ENCODE peak calls at places on chromosome X, in nine cellular contexts. I is vagina, S is IMR-90, N is A549, C is breast epithelium, W is lower leg skin, V is right lobe of liver, R is H54, B is HCT116. E is an unnamed sample.

GRCh38 chrX:11867610-11868345 is 109.7 kb downstream of the MSL3 start:
- DNase-seq in B (no peak), R (no peak), N (no peak), C (no peak), V (no peak), I (no peak), W (no peak), S (no peak), E (no peak)

GRCh38 chrX:11789809-11790208 is 31.8 kb downstream of the MSL3 start:
- DNase-seq in R (no peak), S (no peak), I (no peak), B (no peak), V (no peak), C (no peak), N (no peak), W (no peak), E (no peak)

GRCh38 chrX:7019555-7019954 is 128.0 kb upstream of the STS start:
- DNase-seq in V (no peak), C (no peak), I (no peak), S (no peak), N (no peak), R (no peak), B (no peak), W (no peak), E (no peak)

GRCh38 chrX:150324035-150324728 is 38.9 kb upstream of the MAMLD1 start:
- DNase-seq in N (peak), W (no peak), V (no peak), C (no peak), R (peak), I (no peak), B (peak), S (peak), E (no peak)

GRCh38 chrX:3136161-3136961 is 95.1 kb downstream of the ARSF start:
- DNase-seq in V (no peak), N (no peak), I (no peak), B (no peak), W (no peak), S (no peak), R (no peak), C (no peak), E (no peak)

GRCh38 chrX:108439961-108440696 is 491 bp downstream of the COL4A5 start:
- DNase-seq in C (no peak), W (no peak), B (no peak), V (no peak), I (no peak), S (peak), R (peak), N (peak), E (peak)

GRCh38 chrX:104137496-104137895 is 19.3 kb downstream of the SLC25A53 start:
- DNase-seq in R (no peak), S (no peak), B (peak), C (no peak), I (no peak), W (no peak), V (no peak), N (no peak), E (peak)

GRCh38 chrX:45518552-45518951 is 317.9 kb upstream of the DIPK2B start:
- DNase-seq in N (no peak), S (no peak), W (no peak), R (no peak), I (no peak), B (no peak), C (no peak), V (no peak), E (no peak)

GRCh38 chrX:53093177-53093655 is 726 bp upstream of the KANTR start:
- DNase-seq in S (peak), R (no peak), I (no peak), W (peak), C (peak), N (peak), B (peak), V (peak), E (peak)

GRCh38 chrX:47221756-47222155 is 3.3 kb downstream of the CDK16 start:
- DNase-seq in I (no peak), W (no peak), B (no peak), S (no peak), R (no peak), N (no peak), C (no peak), V (no peak), E (no peak)

GRCh38 chrX:17627026-17627425 is 110.3 kb upstream of the SCML1 start:
- DNase-seq in S (no peak), I (no peak), W (no peak), R (no peak), N (no peak), V (no peak), C (no peak), B (no peak), E (no peak)

GRCh38 chrX:103378990-103379389 is 2.7 kb downstream of the BEX3 start:
- DNase-seq in W (no peak), C (no peak), R (no peak), I (no peak), S (peak), B (no peak), N (no peak), V (no peak), E (no peak)

GRCh38 chrX:140503230-140503585 is 1.7 kb downstream of the SOX3 start:
- DNase-seq in R (no peak), N (no peak), C (no peak), B (no peak), I (no peak), V (no peak), S (no peak), W (no peak), E (no peak)

GRCh38 chrX:18146954-18147353 is 73.7 kb downstream of the BEND2 start:
- DNase-seq in W (no peak), C (no peak), N (no peak), B (no peak), S (peak), R (peak), I (no peak), V (no peak), E (peak)

GRCh38 chrX:150926304-150926703 is 27.8 kb upstream of the CD99L2 start:
- DNase-seq in R (no peak), W (no peak), I (no peak), N (no peak), B (no peak), C (no peak), V (no peak), S (no peak), E (no peak)

GRCh38 chrX:102067966-102068723 is 57.3 kb upstream of the TCEAL2 start:
- DNase-seq in W (no peak), R (no peak), S (peak), V (no peak), N (peak), I (no peak), B (no peak), C (no peak), E (peak)

GRCh38 chrX:63656871-63657580 is 128.0 kb downstream of the ARHGEF9 start:
- DNase-seq in V (no peak), R (peak), B (no peak), W (no peak), S (peak), I (no peak), N (no peak), C (no peak), E (no peak)

GRCh38 chrX:15299945-15300851 is 15.2 kb downstream of the ASB11 start:
- DNase-seq in S (peak), W (no peak), R (no peak), I (no peak), B (no peak), C (no peak), N (peak), V (no peak), E (peak)

GRCh38 chrX:10722804-10723364 is 102.5 kb upstream of the MID1 start:
- DNase-seq in R (peak), S (peak), I (no peak), W (peak), V (peak), N (peak), C (peak), B (peak), E (peak)

DNA sequence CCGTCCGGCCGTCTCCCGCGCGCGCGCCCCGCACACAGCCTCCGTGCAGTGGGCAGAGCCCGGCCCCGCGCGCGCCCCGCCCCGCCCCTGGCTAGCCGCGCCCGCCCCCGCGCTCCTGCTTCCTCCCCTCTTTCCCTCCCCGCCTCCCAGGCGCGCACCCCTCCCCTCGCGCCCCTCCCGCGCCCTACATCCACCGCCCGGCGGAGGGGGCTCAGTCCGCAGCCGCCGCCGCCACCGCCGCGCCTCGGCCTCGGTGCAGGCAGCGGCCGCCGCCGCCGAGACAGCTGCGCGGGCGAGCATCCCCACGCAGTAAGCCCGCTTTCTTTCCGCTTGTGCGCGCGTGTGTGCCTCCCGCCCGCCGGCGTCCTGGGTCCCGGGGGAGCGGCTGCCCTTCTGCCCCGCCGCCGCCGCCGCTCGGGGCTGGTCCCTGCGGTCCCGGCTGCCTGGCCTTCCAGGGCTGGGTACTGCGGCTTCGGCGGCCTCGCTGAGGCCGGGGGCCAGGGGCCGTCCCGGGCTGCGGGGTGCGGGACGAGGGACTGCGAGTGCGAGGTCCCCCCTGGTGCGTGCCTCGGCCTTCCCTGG is at the start of gene FHL1:
- DNase-seq in V (peak), W (peak), R (peak), S (peak), C (no peak), N (peak), B (no peak), I (no peak), E (peak)
- TF ChIP-seq POLR2A in V (no peak), W (no peak), R (no peak), S (no peak), C (no peak), N (no peak), B (no peak), I (no peak), E (no peak)

DNA sequence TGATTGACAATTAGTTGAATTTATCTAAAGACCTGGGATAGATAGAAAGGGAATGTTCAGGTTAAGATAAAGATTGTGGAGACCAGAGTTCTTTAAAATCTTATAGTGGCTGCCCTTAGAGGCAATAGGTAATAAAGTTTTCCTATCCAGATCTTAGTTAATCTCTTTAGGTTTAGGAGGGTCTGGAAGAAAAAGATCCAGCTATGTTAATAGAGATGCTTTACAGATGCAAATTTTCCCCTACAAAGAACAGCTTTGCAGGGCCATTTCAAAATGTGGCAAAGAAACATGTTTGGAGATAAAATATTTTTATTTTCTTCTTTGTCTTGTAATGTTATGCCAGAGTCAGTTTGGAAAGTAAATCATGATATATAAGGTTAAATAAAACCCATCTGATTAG is 54.1 kb upstream of the CHIC1 start:
- DNase-seq in W (no peak), I (no peak), S (no peak), V (no peak), B (no peak), R (no peak), C (no peak), N (no peak), E (no peak)
- TF ChIP-seq POLR2A in W (no peak), I (no peak), S (no peak), V (no peak), B (no peak), R (no peak), C (no peak), N (no peak), E (no peak)

DNA sequence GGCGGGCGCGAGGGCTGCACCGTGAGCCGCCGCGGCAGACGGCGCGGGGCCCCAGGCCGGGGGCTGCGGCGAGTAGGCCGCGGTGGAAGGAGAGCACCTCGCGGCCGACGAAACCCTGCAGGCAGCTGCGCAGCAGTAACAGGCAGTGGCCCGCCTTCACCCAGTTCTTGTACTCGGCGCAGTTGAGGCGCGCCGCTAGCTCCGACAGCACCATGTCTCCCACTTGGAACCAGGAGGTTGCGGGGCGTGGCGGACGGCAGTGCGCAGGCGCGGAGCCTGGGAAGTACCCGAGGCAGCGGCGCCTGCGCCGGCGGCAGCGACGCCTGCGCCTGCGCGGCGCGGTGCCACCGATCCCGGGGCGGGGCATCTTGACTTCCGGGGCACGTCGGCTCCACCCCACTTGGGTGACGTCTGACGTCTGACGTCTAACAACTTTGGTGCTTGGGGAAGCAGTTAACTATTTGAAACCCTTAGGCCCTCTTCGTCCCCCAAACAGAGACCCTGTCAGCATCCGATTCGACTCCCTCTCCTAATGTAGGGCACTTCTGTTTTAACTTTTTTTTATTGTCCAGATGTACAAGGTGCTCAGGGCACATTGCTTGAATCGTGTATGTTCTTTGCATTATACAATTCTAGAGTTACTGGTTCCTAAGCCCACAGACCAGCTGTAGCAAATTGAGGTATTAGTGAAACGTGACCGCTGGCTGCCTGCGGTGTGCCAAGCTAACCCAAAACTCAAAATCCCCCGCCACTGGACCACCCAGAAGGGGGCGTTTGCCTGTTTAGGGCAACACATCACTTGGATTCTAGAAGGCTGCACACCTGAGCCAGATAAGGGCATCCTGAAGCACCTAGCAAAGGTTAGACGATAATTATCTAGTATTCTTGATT is at the start of gene CXorf38:
- DNase-seq in V (peak), I (no peak), S (peak), R (peak), B (peak), W (peak), N (peak), C (peak), E (peak)
- TF ChIP-seq POLR2A in V (peak), I (peak), S (peak), R (peak), B (peak), W (no peak), N (peak), C (no peak), E (peak)

DNA sequence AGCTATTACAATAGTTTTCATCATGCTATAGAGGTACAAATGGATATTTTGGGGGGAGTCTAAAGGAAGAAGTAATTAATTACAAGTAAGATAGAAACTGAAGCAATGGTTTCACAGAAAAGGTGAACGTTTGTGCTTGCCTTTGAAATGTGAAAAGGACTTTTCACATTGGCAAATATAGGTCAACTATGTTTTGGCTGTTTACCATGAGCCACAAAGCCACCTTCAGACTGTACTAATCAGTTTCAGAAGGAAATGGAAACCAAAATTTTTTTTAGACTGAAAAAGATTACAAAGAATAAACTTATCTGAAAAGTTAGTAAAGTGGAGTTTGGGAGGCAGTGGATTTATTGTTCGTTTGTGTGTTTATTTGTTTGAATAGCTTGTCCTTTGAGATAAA is 32.1 kb downstream of the SYTL5 start:
- DNase-seq in C (no peak), W (no peak), S (no peak), R (no peak), B (no peak), I (no peak), V (no peak), N (no peak), E (no peak)
- TF ChIP-seq POLR2A in C (no peak), W (no peak), S (no peak), R (no peak), B (no peak), I (no peak), V (no peak), N (no peak), E (no peak)

GRCh38 chrX:24301060-24301459 is 12.8 kb downstream of the SUPT20HL2 start:
- DNase-seq in V (no peak), C (no peak), W (no peak), B (no peak), R (no peak), S (no peak), I (no peak), N (no peak), E (no peak)

GRCh38 chrX:24301806-24302205 is 12.1 kb downstream of the SUPT20HL2 start:
- DNase-seq in I (no peak), W (no peak), V (no peak), B (no peak), N (no peak), R (no peak), C (no peak), S (peak), E (no peak)

GRCh38 chrX:24306430-24306829 is 7.4 kb downstream of the SUPT20HL2 start:
- DNase-seq in W (no peak), C (no peak), S (no peak), I (no peak), V (no peak), R (no peak), N (no peak), B (no peak), E (peak)

GRCh38 chrX:24305905-24306304 is 8.0 kb downstream of the SUPT20HL2 start:
- DNase-seq in R (no peak), W (no peak), V (no peak), I (no peak), B (no peak), S (no peak), N (no peak), C (no peak), E (no peak)
- TF ChIP-seq POLR2A in R (no peak), W (no peak), V (no peak), I (no peak), B (no peak), S (no peak), N (no peak), C (no peak), E (no peak)

GRCh38 chrX:21838937-21839333 is 482 bp upstream of the MBTPS2 start:
- DNase-seq in R (no peak), S (peak), W (no peak), N (no peak), I (no peak), V (no peak), C (no peak), B (no peak), E (no peak)

GRCh38 chrX:21843179-21843578 is 3.8 kb downstream of the MBTPS2 start:
- DNase-seq in C (no peak), N (no peak), I (no peak), S (peak), R (no peak), W (no peak), V (no peak), B (no peak), E (no peak)

GRCh38 chrX:21837056-21837455 is 2.4 kb upstream of the MBTPS2 start:
- DNase-seq in C (no peak), S (no peak), V (no peak), R (no peak), I (no peak), W (no peak), B (no peak), N (no peak), E (no peak)

GRCh38 chrX:21840199-21840557 is 761 bp downstream of the MBTPS2 start:
- DNase-seq in W (no peak), R (no peak), C (no peak), N (no peak), S (peak), V (no peak), I (no peak), B (no peak), E (peak)

DNA sequence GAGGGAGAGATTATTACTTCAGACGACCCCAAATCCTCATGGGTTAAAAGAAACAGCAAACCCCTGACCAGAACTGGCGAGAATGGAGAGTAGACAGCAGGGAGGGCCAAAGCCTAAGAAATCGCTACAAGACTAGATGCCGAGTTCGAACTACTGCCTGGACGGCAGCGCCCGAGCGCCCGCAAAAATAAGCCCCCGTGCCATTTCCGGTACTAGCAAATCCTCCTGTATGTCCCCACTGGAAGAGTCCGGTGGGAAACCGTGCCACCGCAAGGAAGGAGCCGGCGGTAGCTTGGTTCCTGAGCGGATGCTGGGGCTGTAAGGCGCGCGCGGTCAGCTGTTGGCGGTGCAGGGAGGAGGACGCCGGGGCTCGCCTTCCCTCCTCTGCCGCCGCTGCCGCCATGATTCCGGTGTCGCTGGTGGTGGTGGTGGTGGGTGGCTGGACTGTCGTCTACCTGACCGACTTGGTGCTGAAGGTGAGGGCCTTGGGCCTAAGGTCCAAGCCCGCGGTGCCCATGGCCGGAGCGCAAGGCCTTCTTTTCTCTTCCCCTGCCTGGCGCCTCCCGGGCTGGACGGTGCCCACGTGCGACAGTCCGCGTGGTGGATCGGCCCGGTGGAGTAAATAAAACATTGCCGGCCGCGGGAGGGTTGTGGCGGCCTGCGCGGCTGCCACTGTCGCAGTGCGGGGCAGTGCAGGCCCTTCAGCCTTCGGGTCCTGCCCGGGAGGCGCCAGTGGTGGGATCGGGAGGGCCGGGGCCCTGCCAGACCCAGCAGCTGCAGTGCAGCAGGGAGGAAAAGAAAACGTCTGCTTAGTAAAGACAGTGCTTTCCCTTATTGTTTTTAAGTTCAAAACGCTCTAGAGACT is at the start of gene MBTPS2:
- DNase-seq in C (peak), N (peak), I (no peak), W (peak), R (peak), S (peak), B (peak), V (peak), E (peak)
- TF ChIP-seq POLR2A in C (no peak), N (peak), I (peak), W (no peak), R (peak), S (peak), B (no peak), V (peak), E (peak)

DNA sequence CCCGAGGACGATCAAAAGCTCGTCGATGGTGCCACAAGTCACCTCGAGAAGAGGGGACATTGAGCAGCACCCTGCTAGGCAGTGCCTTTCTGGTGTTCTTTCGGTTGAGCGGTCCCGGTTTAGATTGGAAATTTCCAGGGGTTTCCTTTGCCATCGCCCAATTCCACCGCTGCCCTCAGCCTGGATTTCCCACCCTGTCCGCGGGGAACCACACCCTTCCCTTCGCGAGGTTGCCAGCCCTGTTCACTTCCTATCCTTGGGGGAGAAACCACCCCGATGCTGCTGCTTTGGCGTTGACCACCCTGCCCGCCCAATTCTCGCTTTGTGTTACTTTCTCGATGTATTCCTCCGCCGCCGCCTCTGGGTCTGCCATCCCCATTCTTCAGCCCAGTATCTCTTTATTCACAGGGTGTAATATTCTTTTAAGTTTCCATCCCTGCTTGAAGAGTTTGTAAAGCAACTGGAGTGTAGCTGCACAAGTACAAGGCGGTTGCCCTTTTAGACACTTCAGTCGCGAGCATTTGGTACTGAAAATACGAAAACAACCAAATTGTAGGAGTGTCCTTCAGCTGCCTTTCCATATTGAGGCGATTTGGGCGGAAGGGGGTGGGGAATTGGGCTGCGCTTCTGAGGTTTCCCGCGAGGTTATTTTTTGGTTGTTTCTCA is 1.1 kb downstream of the OGT start:
- DNase-seq in R (no peak), S (peak), B (no peak), C (peak), W (peak), I (no peak), N (peak), V (peak), E (peak)
- TF ChIP-seq POLR2A in R (peak), S (no peak), B (no peak), C (no peak), W (no peak), I (no peak), N (no peak), V (peak), E (no peak)

E was measured in erythroblast.